ENCODE peak calls at places on chromosomes 5 and 9, in ten cellular contexts. D is activated T-cell treated with anti-CD3 and anti-CD28 coated beads, Interleukin-2, amount 50 U/mL, for 4 hours; I is neural crest cell; P is DMS53; W is GM19239; M is D721Med; O is ACHN; Y is activated T-helper 1 cell treated with anti-CD3 and anti-CD28 coated beads, Interleukin-2, amount 50 U/mL, for 16 hours; Q is LNCaP clone FGC; K is stimulated activated CD8-positive, alpha-beta memory T cell treated with anti-CD3 and anti-CD28 coated beads, Interleukin-15, amount 100 ng/mL, for 24 hours. X is an unnamed sample.

GRCh38 chr9:77495834-77496671 is 152.1 kb downstream of the GNA14 start:
- DNase-seq in M (no peak), Y (no peak), Q (no peak), K (no peak), I (no peak), P (no peak), W (no peak), D (no peak), O (no peak), X (no peak)

GRCh38 chr9:95087659-95088242 is 229.8 kb downstream of the FANCC start:
- DNase-seq in I (no peak), P (peak), Y (no peak), Q (no peak), W (no peak), M (no peak), O (peak), K (no peak), D (no peak), X (no peak)

GRCh38 chr5:130324953-130325671 is 420.8 kb downstream of the CHSY3 start:
- DNase-seq in I (no peak), Q (no peak), O (no peak), M (no peak), D (no peak), Y (no peak), K (no peak), W (no peak), P (peak), X (no peak)

GRCh38 chr5:88785396-88786216 is 97.4 kb downstream of the MEF2C start:
- DNase-seq in K (no peak), O (peak), D (no peak), I (no peak), W (no peak), Y (no peak), Q (no peak), P (peak), M (no peak), X (no peak)

GRCh38 chr9:96033896-96034295 is 158.4 kb downstream of the ERCC6L2 start:
- DNase-seq in M (no peak), Y (no peak), Q (no peak), O (no peak), D (no peak), W (no peak), P (no peak), K (no peak), I (no peak), X (no peak)

GRCh38 chr9:123251741-123252140 is 16.6 kb downstream of the STRBP start:
- DNase-seq in I (no peak), M (no peak), W (no peak), P (peak), Y (no peak), Q (no peak), D (no peak), O (no peak), K (no peak), X (no peak)

GRCh38 chr5:73232266-73233041 is 59.5 kb downstream of the TMEM174 start:
- DNase-seq in O (no peak), M (no peak), Q (no peak), P (no peak), K (no peak), W (no peak), Y (no peak), D (no peak), I (no peak), X (no peak)

GRCh38 chr5:91271999-91272398 is 111.1 kb downstream of the ARRDC3 start:
- DNase-seq in I (no peak), P (no peak), W (no peak), D (no peak), Q (no peak), K (no peak), Y (no peak), M (no peak), O (no peak), X (no peak)

GRCh38 chr9:121651295-121652036 is at the start of gene DAB2IP:
- DNase-seq in Q (no peak), W (no peak), P (peak), I (peak), M (no peak), O (peak), Y (no peak), D (no peak), K (no peak), X (no peak)

GRCh38 chr9:119924736-119925135 is 555.5 kb upstream of the BRINP1 start:
- DNase-seq in P (peak), K (no peak), Q (no peak), D (no peak), O (no peak), I (no peak), Y (no peak), W (no peak), M (no peak), X (no peak)

GRCh38 chr9:114945601-114946000 is 15.2 kb upstream of the TNFSF8 start:
- DNase-seq in Y (no peak), K (no peak), I (no peak), Q (no peak), D (no peak), W (no peak), M (no peak), O (no peak), P (no peak), X (no peak)

GRCh38 chr9:96363175-96363967 is 20.1 kb downstream of the SLC35D2 start:
- DNase-seq in Q (no peak), Y (no peak), K (no peak), P (no peak), I (no peak), W (no peak), O (no peak), M (no peak), D (no peak), X (no peak)

GRCh38 chr5:55868846-55869245 is 17.7 kb downstream of the IL31RA start:
- DNase-seq in K (no peak), O (peak), Q (no peak), P (peak), M (no peak), Y (no peak), D (no peak), W (no peak), I (no peak), X (no peak)

GRCh38 chr9:87878930-87879603 is 3.6 kb upstream of the SPATA31E1 start:
- DNase-seq in K (no peak), Q (no peak), O (peak), M (no peak), P (no peak), I (no peak), D (no peak), Y (no peak), W (no peak), X (no peak)

GRCh38 chr9:126147620-126148522 is 178.8 kb upstream of the MVB12B start:
- DNase-seq in M (no peak), Y (no peak), I (no peak), W (no peak), O (no peak), D (no peak), Q (no peak), P (no peak), K (no peak), X (no peak)

GRCh38 chr5:68683632-68684035 is 410.2 kb upstream of the SLC30A5 start:
- DNase-seq in Y (no peak), K (no peak), Q (no peak), I (no peak), M (no peak), D (no peak), O (peak), W (no peak), P (peak), X (no peak)

GRCh38 chr5:399296-400281 is 43.4 kb upstream of the EXOC3 start:
- DNase-seq in M (peak), W (peak), Y (peak), I (peak), P (peak), D (no peak), O (no peak), Q (no peak), K (peak), X (no peak)

GRCh38 chr9:89154651-89155336 is 23.8 kb downstream of the SHC3 start:
- DNase-seq in W (no peak), P (no peak), Q (no peak), K (no peak), M (no peak), D (no peak), Y (no peak), O (peak), I (no peak), X (no peak)